ENCODE peak calls at places on chromosomes 5 and 9, in eight cellular contexts. One of them, this sample, is unnamed.

GRCh38 chr5:142797420-142797819 is 27.2 kb downstream of the ARHGAP26 start:
- DNase-seq in stomach: no peak
- DNase-seq in BJ: no peak
- DNase-seq in AG08395: no peak
- DNase-seq in choroid plexus epithelial cell: no peak
- DNase-seq in HFFc6: no peak
- DNase-seq in activated CD4-positive, alpha-beta T cell treated with anti-CD3 and anti-CD28 coated beads, Interleukin-2, amount 50 U/mL, for 48 hours: no peak
- DNase-seq in iPS-NIHi11: no peak
- DNase-seq in this sample: no peak

GRCh38 chr9:129836342-129837007 is 1.2 kb downstream of the USP20 start:
- DNase-seq in choroid plexus epithelial cell: no peak
- DNase-seq in iPS-NIHi11: no peak
- DNase-seq in activated CD4-positive, alpha-beta T cell treated with anti-CD3 and anti-CD28 coated beads, Interleukin-2, amount 50 U/mL, for 48 hours: peak
- DNase-seq in BJ: no peak
- DNase-seq in HFFc6: no peak
- DNase-seq in stomach: no peak
- DNase-seq in AG08395: no peak
- DNase-seq in this sample: no peak

GRCh38 chr5:10521466-10522223 is 42.2 kb upstream of the ANKRD33B start:
- DNase-seq in BJ: no peak
- DNase-seq in iPS-NIHi11: peak
- DNase-seq in choroid plexus epithelial cell: no peak
- DNase-seq in stomach: no peak
- DNase-seq in HFFc6: no peak
- DNase-seq in activated CD4-positive, alpha-beta T cell treated with anti-CD3 and anti-CD28 coated beads, Interleukin-2, amount 50 U/mL, for 48 hours: peak
- DNase-seq in AG08395: no peak
- DNase-seq in this sample: no peak

GRCh38 chr5:139636975-139637408 is 11.2 kb upstream of the CXXC5 start:
- DNase-seq in stomach: no peak
- DNase-seq in BJ: no peak
- DNase-seq in activated CD4-positive, alpha-beta T cell treated with anti-CD3 and anti-CD28 coated beads, Interleukin-2, amount 50 U/mL, for 48 hours: peak
- DNase-seq in iPS-NIHi11: no peak
- DNase-seq in AG08395: peak
- DNase-seq in choroid plexus epithelial cell: no peak
- DNase-seq in HFFc6: peak
- DNase-seq in this sample: no peak

GRCh38 chr5:170597876-170598275 is 94.1 kb downstream of the KCNIP1 start:
- DNase-seq in HFFc6: no peak
- DNase-seq in choroid plexus epithelial cell: peak
- DNase-seq in iPS-NIHi11: no peak
- DNase-seq in activated CD4-positive, alpha-beta T cell treated with anti-CD3 and anti-CD28 coated beads, Interleukin-2, amount 50 U/mL, for 48 hours: no peak
- DNase-seq in BJ: no peak
- DNase-seq in stomach: no peak
- DNase-seq in AG08395: peak
- DNase-seq in this sample: no peak

GRCh38 chr5:14399054-14399657 is 182.4 kb upstream of the OTULINL start:
- DNase-seq in stomach: no peak
- DNase-seq in activated CD4-positive, alpha-beta T cell treated with anti-CD3 and anti-CD28 coated beads, Interleukin-2, amount 50 U/mL, for 48 hours: no peak
- DNase-seq in BJ: no peak
- DNase-seq in choroid plexus epithelial cell: peak
- DNase-seq in HFFc6: peak
- DNase-seq in iPS-NIHi11: no peak
- DNase-seq in AG08395: peak
- DNase-seq in this sample: no peak

GRCh38 chr9:114098021-114098659 is 952 bp downstream of the KIF12 start:
- DNase-seq in AG08395: no peak
- DNase-seq in BJ: no peak
- DNase-seq in stomach: peak
- DNase-seq in activated CD4-positive, alpha-beta T cell treated with anti-CD3 and anti-CD28 coated beads, Interleukin-2, amount 50 U/mL, for 48 hours: no peak
- DNase-seq in HFFc6: no peak
- DNase-seq in iPS-NIHi11: peak
- DNase-seq in choroid plexus epithelial cell: no peak
- DNase-seq in this sample: no peak

GRCh38 chr9:133658442-133659431 is 22.6 kb downstream of the DBH start:
- DNase-seq in choroid plexus epithelial cell: peak
- DNase-seq in stomach: peak
- DNase-seq in HFFc6: no peak
- DNase-seq in iPS-NIHi11: peak
- DNase-seq in AG08395: peak
- DNase-seq in BJ: no peak
- DNase-seq in activated CD4-positive, alpha-beta T cell treated with anti-CD3 and anti-CD28 coated beads, Interleukin-2, amount 50 U/mL, for 48 hours: peak
- DNase-seq in this sample: no peak

GRCh38 chr5:59522201-59522831 is 371.2 kb downstream of the PDE4D start:
- DNase-seq in BJ: no peak
- DNase-seq in activated CD4-positive, alpha-beta T cell treated with anti-CD3 and anti-CD28 coated beads, Interleukin-2, amount 50 U/mL, for 48 hours: no peak
- DNase-seq in HFFc6: no peak
- DNase-seq in choroid plexus epithelial cell: no peak
- DNase-seq in AG08395: no peak
- DNase-seq in iPS-NIHi11: no peak
- DNase-seq in stomach: no peak
- DNase-seq in this sample: no peak

GRCh38 chr9:8653111-8653510 is 853.5 kb upstream of the DMAC1 start:
- DNase-seq in iPS-NIHi11: no peak
- DNase-seq in AG08395: no peak
- DNase-seq in activated CD4-positive, alpha-beta T cell treated with anti-CD3 and anti-CD28 coated beads, Interleukin-2, amount 50 U/mL, for 48 hours: no peak
- DNase-seq in stomach: no peak
- DNase-seq in HFFc6: no peak
- DNase-seq in choroid plexus epithelial cell: no peak
- DNase-seq in BJ: no peak
- DNase-seq in this sample: no peak

GRCh38 chr5:151886741-151887261 is 37.9 kb downstream of the GLRA1 start:
- DNase-seq in AG08395: no peak
- DNase-seq in choroid plexus epithelial cell: no peak
- DNase-seq in activated CD4-positive, alpha-beta T cell treated with anti-CD3 and anti-CD28 coated beads, Interleukin-2, amount 50 U/mL, for 48 hours: no peak
- DNase-seq in iPS-NIHi11: no peak
- DNase-seq in HFFc6: no peak
- DNase-seq in stomach: no peak
- DNase-seq in BJ: no peak
- DNase-seq in this sample: no peak

GRCh38 chr5:113680534-113680933 is 167.0 kb downstream of the YTHDC2 start:
- DNase-seq in HFFc6: no peak
- DNase-seq in stomach: no peak
- DNase-seq in activated CD4-positive, alpha-beta T cell treated with anti-CD3 and anti-CD28 coated beads, Interleukin-2, amount 50 U/mL, for 48 hours: no peak
- DNase-seq in BJ: no peak
- DNase-seq in choroid plexus epithelial cell: peak
- DNase-seq in AG08395: no peak
- DNase-seq in iPS-NIHi11: no peak
- DNase-seq in this sample: no peak

GRCh38 chr9:90966475-90967150 is 165.0 kb downstream of the SYK start:
- DNase-seq in iPS-NIHi11: no peak
- DNase-seq in AG08395: peak
- DNase-seq in HFFc6: peak
- DNase-seq in choroid plexus epithelial cell: peak
- DNase-seq in activated CD4-positive, alpha-beta T cell treated with anti-CD3 and anti-CD28 coated beads, Interleukin-2, amount 50 U/mL, for 48 hours: peak
- DNase-seq in stomach: no peak
- DNase-seq in BJ: no peak
- DNase-seq in this sample: no peak